ENCODE peak calls at places on chromosome 17, in nine cellular contexts. N is osteoblast, J is HAP-1, K is adrenal gland, R is upper lobe of right lung, G is H1, D is NT2/D1, Z is aorta, W is PC-3. V is an unnamed sample.

GRCh38 chr17:73932216-73932749 is 271.2 kb upstream of the RPL38 start:
- DNase-seq in G (no peak), D (no peak), Z (no peak), J (no peak), K (no peak), W (no peak), N (no peak), R (no peak), V (no peak)

GRCh38 chr17:19978803-19979202 is 1.2 kb upstream of the AKAP10 start:
- DNase-seq in D (no peak), J (no peak), R (no peak), Z (no peak), N (no peak), W (no peak), G (no peak), K (no peak), V (no peak)

GRCh38 chr17:63452979-63453551 is 7.0 kb upstream of the CYB561 start:
- DNase-seq in D (no peak), R (no peak), Z (no peak), G (no peak), J (peak; percentile 0), K (no peak), W (no peak), N (peak; percentile 83), V (no peak)

GRCh38 chr17:40862985-40863733 is 3.9 kb downstream of the KRT12 start:
- DNase-seq in W (no peak), K (no peak), Z (no peak), D (no peak), N (peak; percentile 42), G (peak; percentile 66), J (no peak), R (no peak), V (peak; percentile 48)

GRCh38 chr17:82006468-82007227 is 16.0 kb downstream of the CENPX start:
- DNase-seq in Z (peak; percentile 79), W (no peak), N (peak; percentile 95), R (no peak), D (no peak), J (no peak), G (no peak), K (no peak), V (no peak)

GRCh38 chr17:47315451-47316266 is 8.1 kb upstream of the EFCAB13 start:
- DNase-seq in N (no peak), D (no peak), R (no peak), G (no peak), J (peak; percentile 75), Z (no peak), W (peak; percentile 97), K (no peak), V (no peak)

GRCh38 chr17:36506831-36507230 is 20.4 kb downstream of the ZNHIT3 start:
- DNase-seq in R (no peak), Z (no peak), J (no peak), N (no peak), W (no peak), G (no peak), K (no peak), D (no peak), V (no peak)

GRCh38 chr17:39994448-39994847 is 13.8 kb downstream of the PSMD3 start:
- DNase-seq in W (no peak), D (no peak), G (no peak), R (no peak), Z (no peak), N (no peak), J (no peak), K (no peak), V (no peak)

GRCh38 chr17:40069751-40070643 is 7.2 kb downstream of the THRA start:
- DNase-seq in K (no peak), G (no peak), D (no peak), W (peak; percentile 25), Z (no peak), N (peak; percentile 86), R (no peak), J (no peak), V (no peak)

DNA sequence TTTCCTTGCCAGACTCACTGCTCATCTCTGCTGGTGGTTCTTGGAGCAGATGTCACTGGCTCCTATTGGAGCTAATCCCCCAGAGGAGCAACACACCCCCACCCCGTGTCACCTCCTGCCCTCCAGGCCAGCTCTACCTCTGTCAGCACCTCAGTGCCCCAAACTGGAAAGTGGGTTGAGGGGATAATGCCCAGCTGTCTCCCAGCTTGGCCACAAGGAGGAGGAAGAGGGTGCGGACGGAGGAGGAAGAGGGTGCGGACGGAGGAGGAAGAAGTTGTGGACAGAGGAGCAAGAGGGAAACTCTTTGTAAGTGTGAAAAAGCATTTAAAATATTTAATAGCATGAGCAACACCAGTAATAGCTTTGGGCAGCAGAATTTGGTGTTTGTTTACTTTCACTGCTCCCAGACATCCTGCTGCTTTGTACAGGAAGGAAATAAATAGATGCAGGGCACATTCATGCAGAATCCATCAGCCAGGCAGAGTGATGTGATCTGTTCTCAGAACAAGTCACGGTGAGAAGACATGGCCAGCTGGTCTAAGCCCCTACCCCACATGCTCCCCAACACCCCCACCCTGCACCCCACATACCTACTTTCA is 82.5 kb downstream of the C17orf67 start:
- DNase-seq in N (no peak), K (no peak), J (no peak), D (no peak), Z (no peak), W (peak; percentile 5), R (no peak), G (no peak), V (no peak)
- H3K4me1 ChIP-seq in N (peaks cover 12% of the 10 kb centered on the region), K (no peaks in the 10 kb centered on the region), J (no peaks in the 10 kb centered on the region), D (peaks cover 16% of the 10 kb centered on the region), Z (no peaks in the 10 kb centered on the region), W (peaks cover 11% of the 10 kb centered on the region), R (peaks cover 4% of the 10 kb centered on the region), G (peaks cover 3% of the 10 kb centered on the region), V (peaks cover 4% of the 10 kb centered on the region)

GRCh38 chr17:13597723-13598347 is 3.9 kb downstream of the HS3ST3A1 start:
- DNase-seq in W (peak; percentile 78), K (peak; percentile 26), N (no peak), G (no peak), Z (no peak), J (peak; percentile 14), R (no peak), D (no peak), V (no peak)

GRCh38 chr17:13598353-13599167 is 3.2 kb downstream of the HS3ST3A1 start:
- DNase-seq in K (no peak), Z (no peak), W (no peak), J (no peak), D (no peak), R (no peak), N (no peak), G (no peak), V (no peak)

GRCh38 chr17:13600475-13601316 is 1.0 kb downstream of the HS3ST3A1 start:
- DNase-seq in G (no peak), D (no peak), K (peak; percentile 17), J (no peak), W (no peak), N (peak; percentile 77), Z (peak; percentile 42), R (no peak), V (no peak)

GRCh38 chr17:13599808-13600398 is 1.8 kb downstream of the HS3ST3A1 start:
- DNase-seq in D (no peak), J (no peak), R (no peak), Z (no peak), N (no peak), G (no peak), K (no peak), W (peak; percentile 38), V (no peak)

DNA sequence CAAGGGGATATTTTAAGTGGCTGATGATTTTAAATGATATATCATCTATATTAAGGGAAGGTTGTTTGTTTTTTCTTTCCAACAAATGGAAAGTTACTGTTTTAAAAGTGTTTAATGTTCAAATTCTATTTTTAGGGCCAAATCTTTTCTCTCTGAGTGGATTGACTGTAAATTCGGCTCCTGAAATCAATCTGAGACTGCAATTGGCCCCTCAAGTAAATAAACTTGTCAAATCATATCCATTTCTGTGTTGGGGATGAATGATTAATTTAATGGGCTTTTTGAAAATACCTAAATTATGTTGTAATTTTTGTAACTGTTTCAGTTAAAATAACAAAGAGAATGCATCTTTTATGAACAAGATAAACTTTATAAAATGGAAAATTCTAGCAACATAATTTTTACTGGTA is 2.6 kb downstream of the HS3ST3A1 start:
- DNase-seq in K (no peak), Z (no peak), G (no peak), N (no peak), R (no peak), J (no peak), D (no peak), W (no peak), V (no peak)
- H3K4me3 ChIP-seq in K (no peak overlapping the region), Z (no peak overlapping the region), G (no peak overlapping the region), N (peak overlapping the region; percentile 91), R (no peak overlapping the region), J (no peak overlapping the region), D (no peak overlapping the region), W (peak overlapping the region; percentile 71), V (no peak overlapping the region)

GRCh38 chr17:78796134-78796900 is 14.2 kb upstream of the CYTH1 start:
- DNase-seq in N (no peak), G (no peak), W (no peak), J (no peak), R (no peak), K (no peak), D (no peak), Z (peak; percentile 26), V (no peak)
- H3K36me3 ChIP-seq in N (peaks cover 55% of the 10 kb centered on the region), G (peaks cover 45% of the 10 kb centered on the region), W (peaks cover 55% of the 10 kb centered on the region), J (peaks cover 53% of the 10 kb centered on the region), R (peaks cover 64% of the 10 kb centered on the region), K (peaks cover 65% of the 10 kb centered on the region), D (peaks cover 89% of the 10 kb centered on the region), Z (no peaks in the 10 kb centered on the region), V (peaks cover 41% of the 10 kb centered on the region)

GRCh38 chr17:7553356-7553755 is 4.5 kb downstream of the TNFSF12 start:
- DNase-seq in G (no peak), K (no peak), W (no peak), J (no peak), D (no peak), R (no peak), Z (no peak), N (no peak), V (no peak)

GRCh38 chr17:7556627-7557026 is 1.9 kb upstream of the TNFSF13 start:
- DNase-seq in K (no peak), N (no peak), Z (no peak), R (no peak), J (no peak), W (no peak), D (no peak), G (no peak), V (no peak)

GRCh38 chr17:7557825-7558543 is 566 bp upstream of the TNFSF13 start:
- DNase-seq in R (peak; percentile 97), D (no peak), J (no peak), G (no peak), N (peak; percentile 87), Z (peak; percentile 94), W (peak; percentile 66), K (peak; percentile 88), V (no peak)

GRCh38 chr17:7557147-7557764 is 1.3 kb upstream of the TNFSF13 start:
- DNase-seq in R (peak; percentile 65), D (no peak), Z (no peak), W (no peak), N (no peak), G (no peak), J (no peak), K (no peak), V (no peak)

DNA sequence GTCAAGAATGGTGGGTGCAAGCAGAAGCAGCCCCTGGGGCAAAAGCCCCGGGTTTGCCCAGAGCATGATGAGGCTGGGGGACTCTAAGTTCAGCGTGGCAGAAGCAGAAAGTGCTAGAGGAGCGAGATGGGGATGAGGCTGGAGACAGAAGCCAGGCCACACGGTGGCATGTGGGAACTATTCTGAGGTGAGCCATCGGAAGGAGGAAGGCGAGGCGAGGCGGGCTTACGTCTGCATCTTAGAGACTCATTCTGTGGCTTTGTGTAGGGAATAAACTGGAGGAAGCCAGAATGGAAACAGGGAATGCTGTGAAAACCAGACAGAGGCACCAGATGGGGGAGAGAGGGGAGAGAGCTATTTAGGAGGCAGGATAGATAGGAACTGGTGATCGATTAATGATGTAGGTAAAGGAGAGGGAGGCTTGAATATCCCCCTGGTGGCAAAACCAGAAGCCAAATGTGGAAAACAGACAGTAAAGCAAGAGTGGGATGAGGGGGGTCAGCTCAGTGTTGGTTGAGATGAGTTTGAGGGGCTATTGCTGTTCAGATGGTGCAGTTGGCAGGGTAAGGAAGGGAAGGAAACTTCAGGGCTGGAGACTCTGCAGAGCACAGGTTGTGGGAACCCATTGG is 3.1 kb upstream of the TNFSF13 start:
- DNase-seq in N (no peak), D (no peak), W (no peak), J (no peak), R (no peak), Z (no peak), G (no peak), K (no peak), V (no peak)
- H3K4me1 ChIP-seq in N (peaks cover 14% of the 10 kb centered on the region), D (peaks cover 26% of the 10 kb centered on the region), W (peaks cover 16% of the 10 kb centered on the region), J (no peaks in the 10 kb centered on the region), R (peaks cover 49% of the 10 kb centered on the region), Z (no peaks in the 10 kb centered on the region), G (peaks cover 8% of the 10 kb centered on the region), K (peaks cover 34% of the 10 kb centered on the region), V (peaks cover 3% of the 10 kb centered on the region)

V was measured in iPS DF 6.9.